ENCODE peak calls at places on chromosomes 2 and 18, in ten cellular contexts. S is kidney; M is ELR; O is lower leg skin; B is GM04503; H is thoracic aorta; E is neural progenitor cell; J is SJSA1; X is neural crest cell; I is stimulated activated CD8-positive, alpha-beta memory T cell treated with anti-CD3 and anti-CD28 coated beads, Interleukin-4, amount 100 ng/mL, for 48 hours. F is an unnamed sample.
A peak's percentile ranks its signal among the peaks of the same experiment; 100 is the strongest.

GRCh38 chr18:25825066-25825465 is 265.3 kb downstream of the SS18 start:
- DNase-seq in S (no peak), M (no peak), O (no peak), B (no peak), H (no peak), E (peak; percentile 9), J (peak; percentile 17), X (no peak), I (no peak), F (no peak)

GRCh38 chr18:59008302-59008974 is 131.2 kb upstream of the SEC11C start:
- DNase-seq in S (no peak), M (peak; percentile 85), O (no peak), B (no peak), H (no peak), E (no peak), J (peak; percentile 44), X (no peak), I (no peak), F (no peak)

GRCh38 chr2:26292646-26293045 is 47.9 kb downstream of the HADHB start:
- DNase-seq in S (no peak), M (no peak), O (no peak), B (no peak), H (no peak), E (no peak), J (no peak), X (no peak), I (no peak), F (no peak)

GRCh38 chr2:203679401-203679800 is 27.0 kb upstream of the CD28 start:
- DNase-seq in S (no peak), M (no peak), O (no peak), B (no peak), H (no peak), E (no peak), J (no peak), X (no peak), I (no peak), F (no peak)

GRCh38 chr2:127580167-127581049 is 44.9 kb downstream of the MYO7B start:
- DNase-seq in S (no peak), M (no peak), O (no peak), B (no peak), H (no peak), E (no peak), J (no peak), X (no peak), I (no peak), F (no peak)

GRCh38 chr2:28717339-28717758 is 34.3 kb upstream of the PPP1CB start:
- DNase-seq in S (no peak), M (peak; percentile 74), O (peak; percentile 67), B (peak; percentile 54), H (peak; percentile 47), E (no peak), J (peak; percentile 69), X (no peak), I (no peak), F (no peak)

GRCh38 chr2:177537241-177537640 is 144.7 kb downstream of the AGPS start:
- DNase-seq in S (no peak), M (no peak), O (no peak), B (no peak), H (no peak), E (no peak), J (no peak), X (no peak), I (no peak), F (no peak)

GRCh38 chr2:230658877-230659652 is 53.6 kb upstream of the CAB39 start:
- DNase-seq in S (no peak), M (no peak), O (no peak), B (no peak), H (no peak), E (no peak), J (no peak), X (no peak), I (peak; percentile 82), F (no peak)

GRCh38 chr18:3256693-3257626 is 5.0 kb upstream of the MYL12B start:
- DNase-seq in S (no peak), M (no peak), O (no peak), B (no peak), H (no peak), E (no peak), J (peak; percentile 80), X (no peak), I (no peak), F (no peak)

GRCh38 chr2:134295441-134295840 is 41.6 kb downstream of the MGAT5 start:
- DNase-seq in S (no peak), M (peak; percentile 12), O (no peak), B (no peak), H (no peak), E (no peak), J (no peak), X (no peak), I (no peak), F (no peak)

GRCh38 chr18:70907673-70908072 is 618.8 kb downstream of the SOCS6 start:
- DNase-seq in S (no peak), M (no peak), O (no peak), B (no peak), H (no peak), E (peak; percentile 21), J (no peak), X (no peak), I (no peak), F (no peak)

GRCh38 chr2:41966920-41967319 is 80.9 kb upstream of the PKDCC start:
- DNase-seq in S (peak; percentile 77), M (no peak), O (peak; percentile 72), B (peak; percentile 50), H (no peak), E (no peak), J (no peak), X (no peak), I (no peak), F (no peak)

GRCh38 chr2:54411801-54412354 is 44.2 kb upstream of the SPTBN1 start:
- DNase-seq in S (no peak), M (no peak), O (no peak), B (no peak), H (no peak), E (no peak), J (peak; percentile 30), X (no peak), I (no peak), F (no peak)

GRCh38 chr18:48161201-48161910 is 230.9 kb upstream of the SMAD2 start:
- DNase-seq in S (peak; percentile 95), M (peak; percentile 69), O (peak; percentile 81), B (no peak), H (peak; percentile 39), E (peak; percentile 87), J (peak; percentile 42), X (peak; percentile 79), I (peak; percentile 79), F (peak; percentile 40)

GRCh38 chr2:46643493-46643892 is 164.1 kb downstream of the TMEM247 start:
- DNase-seq in S (no peak), M (peak; percentile 35), O (no peak), B (no peak), H (no peak), E (no peak), J (no peak), X (no peak), I (no peak), F (no peak)

GRCh38 chr2:73243884-73244570 is 9.9 kb downstream of the CCT7 start:
- DNase-seq in S (no peak), M (peak; percentile 85), O (no peak), B (peak; percentile 49), H (no peak), E (no peak), J (no peak), X (no peak), I (no peak), F (peak; percentile 52)

GRCh38 chr18:50126466-50126865 is 68.5 kb downstream of the MYO5B start:
- DNase-seq in S (no peak), M (no peak), O (no peak), B (no peak), H (no peak), E (no peak), J (no peak), X (no peak), I (no peak), F (no peak)

GRCh38 chr2:120108049-120108448 is 95.2 kb downstream of the EPB41L5 start:
- DNase-seq in S (no peak), M (peak; percentile 74), O (peak; percentile 78), B (peak; percentile 30), H (no peak), E (no peak), J (peak; percentile 12), X (no peak), I (no peak), F (peak; percentile 15)

GRCh38 chr2:54964271-54964670 is 86.0 kb downstream of the RTN4 start:
- DNase-seq in S (no peak), M (peak; percentile 73), O (no peak), B (no peak), H (no peak), E (no peak), J (no peak), X (no peak), I (no peak), F (no peak)

GRCh38 chr2:195658541-195658890 is 1.5 kb downstream of the SLC39A10 start:
- DNase-seq in S (no peak), M (peak; percentile 92), O (no peak), B (no peak), H (no peak), E (no peak), J (no peak), X (no peak), I (no peak), F (no peak)

GRCh38 chr2:95361216-95361980 is 41.1 kb upstream of the FAHD2A start:
- DNase-seq in S (peak; percentile 23), M (no peak), O (no peak), B (no peak), H (no peak), E (no peak), J (no peak), X (no peak), I (no peak), F (no peak)

GRCh38 chr18:2921778-2922177 is 75.0 kb downstream of the EMILIN2 start:
- DNase-seq in S (peak; percentile 74), M (no peak), O (no peak), B (no peak), H (no peak), E (no peak), J (no peak), X (no peak), I (no peak), F (no peak)

GRCh38 chr2:38650012-38650411 is 15.9 kb upstream of the GALM start:
- DNase-seq in S (no peak), M (no peak), O (no peak), B (no peak), H (no peak), E (no peak), J (no peak), X (no peak), I (no peak), F (no peak)

GRCh38 chr18:8088626-8089025 is 520.6 kb upstream of the RAB12 start:
- DNase-seq in S (no peak), M (no peak), O (no peak), B (no peak), H (no peak), E (no peak), J (no peak), X (no peak), I (no peak), F (no peak)

F was measured in AG09319.